ENCODE peak calls at places on chromosomes 11 and 22, in seven cellular contexts. B, N, U, X, S, R and J are unnamed samples.

GRCh38 chr11:1308745-1309497 is 511 bp downstream of the TOLLIP start:
- DNase-seq in B (peak; percentile 10), N (peak; percentile 13), U (no peak), X (no peak), S (peak; percentile 89), R (no peak), J (no peak)

GRCh38 chr11:126495281-126495680 is 139.8 kb downstream of the ST3GAL4 start:
- DNase-seq in B (no peak), N (no peak), U (no peak), X (no peak), S (no peak), R (no peak), J (no peak)

GRCh38 chr11:19091366-19091765 is 25.6 kb upstream of the ZDHHC13 start:
- DNase-seq in B (peak; percentile 8), N (no peak), U (no peak), X (no peak), S (no peak), R (no peak), J (no peak)

GRCh38 chr22:31945971-31946680 is 1.8 kb downstream of the YWHAH start:
- DNase-seq in B (no peak), N (no peak), U (no peak), X (no peak), S (no peak), R (no peak), J (no peak)

GRCh38 chr22:41841085-41841712 is 8.3 kb downstream of the SREBF2 start:
- DNase-seq in B (peak; percentile 18), N (no peak), U (no peak), X (no peak), S (no peak), R (no peak), J (no peak)

GRCh38 chr11:129225190-129225589 is 33.1 kb upstream of the ARHGAP32 start:
- DNase-seq in B (peak; percentile 90), N (no peak), U (no peak), X (no peak), S (no peak), R (no peak), J (peak; percentile 14)

GRCh38 chr11:57597971-57598830 is 716 bp downstream of the SERPING1 start:
- DNase-seq in B (peak; percentile 65), N (no peak), U (peak; percentile 83), X (peak; percentile 92), S (peak; percentile 95), R (no peak), J (no peak)

GRCh38 chr11:119696378-119697157 is 32.4 kb downstream of the NECTIN1 start:
- DNase-seq in B (no peak), N (peak; percentile 24), U (no peak), X (no peak), S (peak; percentile 92), R (no peak), J (no peak)

GRCh38 chr11:84564180-84564866 is 1062.8 kb downstream of the DLG2 start:
- DNase-seq in B (peak; percentile 75), N (peak; percentile 52), U (no peak), X (no peak), S (no peak), R (no peak), J (no peak)

GRCh38 chr22:40764743-40765441 is 54.3 kb downstream of the SLC25A17 start:
- DNase-seq in B (peak; percentile 8), N (peak; percentile 71), U (no peak), X (no peak), S (peak; percentile 42), R (no peak), J (no peak)

GRCh38 chr11:6682936-6683861 is at the start of gene MRPL17:
- DNase-seq in B (peak; percentile 100), N (peak; percentile 100), U (peak; percentile 99), X (peak; percentile 99), S (peak; percentile 100), R (peak; percentile 86), J (peak; percentile 93)
- TF ChIP-seq CTCF in B (peak; percentile 91), N (peak; percentile 80), U (peak; percentile 93), X (peak; percentile 95), S (no peak), R (peak; percentile 88), J (peak; percentile 93)

GRCh38 chr11:47258317-47258902 is 614 bp downstream of the NR1H3 start:
- DNase-seq in B (no peak), N (no peak), U (no peak), X (no peak), S (no peak), R (no peak), J (no peak)

GRCh38 chr11:47260366-47260765 is 2.6 kb downstream of the NR1H3 start:
- DNase-seq in B (no peak), N (no peak), U (peak; percentile 37), X (no peak), S (no peak), R (no peak), J (no peak)

GRCh38 chr11:47257518-47258316 is at the start of gene NR1H3:
- DNase-seq in B (peak; percentile 61), N (no peak), U (peak; percentile 87), X (peak; percentile 72), S (peak; percentile 97), R (no peak), J (no peak)

GRCh38 chr11:47261291-47261800 is 3.5 kb downstream of the NR1H3 start:
- DNase-seq in B (no peak), N (no peak), U (peak; percentile 37), X (no peak), S (no peak), R (no peak), J (no peak)

DNA sequence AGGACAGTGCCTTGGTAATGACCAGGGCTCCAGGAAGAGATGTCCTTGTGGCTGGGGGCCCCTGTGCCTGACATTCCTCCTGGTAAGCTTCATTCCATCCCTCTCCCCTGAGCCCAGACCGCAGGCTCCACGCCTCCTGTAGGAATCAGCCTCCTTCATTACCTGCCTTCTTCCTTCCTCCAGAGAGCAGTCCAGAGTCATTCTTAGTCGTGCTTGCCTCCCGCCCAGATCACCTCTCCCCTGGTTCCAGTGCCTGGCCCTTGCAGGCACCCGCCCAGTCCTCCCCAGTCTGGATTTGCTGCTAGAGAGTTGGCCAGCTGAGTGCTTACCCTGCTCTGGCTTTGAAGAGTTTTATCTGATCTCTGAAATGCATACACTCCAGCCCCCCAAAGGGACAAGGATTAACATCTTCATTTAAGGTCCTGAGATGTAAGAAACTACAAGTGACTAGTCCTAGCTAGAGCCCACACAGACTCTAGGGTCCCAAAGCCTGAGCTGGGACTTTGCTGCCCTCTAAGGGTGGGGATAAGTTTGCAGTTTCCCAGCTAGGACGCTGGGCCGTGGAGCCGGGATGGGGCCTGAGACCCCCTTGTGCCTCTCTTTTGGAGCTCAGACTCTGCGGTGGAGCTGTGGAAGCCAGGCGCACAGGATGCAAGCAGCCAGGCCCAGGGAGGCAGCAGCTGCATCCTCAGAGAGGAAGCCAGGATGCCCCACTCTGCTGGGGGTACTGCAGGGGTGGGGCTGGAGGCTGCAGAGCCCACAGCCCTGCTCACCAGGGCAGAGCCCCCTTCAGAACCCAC is 1.6 kb downstream of the NR1H3 start:
- DNase-seq in B (peak; percentile 54), N (peak; percentile 33), U (peak; percentile 48), X (no peak), S (no peak), R (no peak), J (no peak)
- TF ChIP-seq CTCF in B (peak; percentile 76), N (peak; percentile 60), U (peak; percentile 69), X (no peak), S (no peak), R (peak; percentile 65), J (peak; percentile 67)

DNA sequence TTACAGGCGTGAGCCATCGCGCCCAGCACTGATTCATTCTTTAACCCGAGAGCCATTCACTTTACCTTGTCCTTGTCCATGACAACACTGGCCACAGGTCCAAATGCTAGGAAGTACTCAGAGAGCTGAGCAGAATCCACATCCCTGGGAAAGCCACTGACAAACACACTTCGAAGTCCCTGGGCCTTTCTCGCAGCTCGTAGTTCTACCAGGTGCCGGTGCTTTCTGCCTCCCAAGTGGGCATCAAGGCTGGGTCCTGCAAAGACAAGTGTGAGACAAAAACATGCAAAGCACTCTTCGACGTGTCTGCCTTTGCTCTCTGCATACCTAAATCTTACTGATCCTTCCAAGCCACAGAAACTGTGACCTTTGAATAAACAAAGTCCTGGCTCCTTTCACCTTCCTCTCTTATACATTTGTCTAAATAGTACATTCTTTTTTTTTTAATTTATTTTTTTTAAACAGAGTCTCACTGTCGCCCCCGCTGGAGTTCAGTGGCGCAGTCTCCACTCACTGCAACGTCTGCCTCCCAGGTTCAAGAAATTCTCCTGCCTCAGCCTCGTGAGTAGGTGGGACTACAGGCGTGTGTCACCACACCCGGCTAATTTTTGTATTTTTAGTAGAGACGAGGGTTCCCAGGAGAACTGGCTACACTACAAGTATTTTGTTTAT is 2.2 kb downstream of the TUT1 start:
- DNase-seq in B (peak; percentile 48), N (no peak), U (no peak), X (no peak), S (no peak), R (no peak), J (no peak)
- TF ChIP-seq CTCF in B (peak; percentile 37), N (peak; percentile 8), U (no peak), X (no peak), S (no peak), R (peak; percentile 16), J (peak; percentile 30)

DNA sequence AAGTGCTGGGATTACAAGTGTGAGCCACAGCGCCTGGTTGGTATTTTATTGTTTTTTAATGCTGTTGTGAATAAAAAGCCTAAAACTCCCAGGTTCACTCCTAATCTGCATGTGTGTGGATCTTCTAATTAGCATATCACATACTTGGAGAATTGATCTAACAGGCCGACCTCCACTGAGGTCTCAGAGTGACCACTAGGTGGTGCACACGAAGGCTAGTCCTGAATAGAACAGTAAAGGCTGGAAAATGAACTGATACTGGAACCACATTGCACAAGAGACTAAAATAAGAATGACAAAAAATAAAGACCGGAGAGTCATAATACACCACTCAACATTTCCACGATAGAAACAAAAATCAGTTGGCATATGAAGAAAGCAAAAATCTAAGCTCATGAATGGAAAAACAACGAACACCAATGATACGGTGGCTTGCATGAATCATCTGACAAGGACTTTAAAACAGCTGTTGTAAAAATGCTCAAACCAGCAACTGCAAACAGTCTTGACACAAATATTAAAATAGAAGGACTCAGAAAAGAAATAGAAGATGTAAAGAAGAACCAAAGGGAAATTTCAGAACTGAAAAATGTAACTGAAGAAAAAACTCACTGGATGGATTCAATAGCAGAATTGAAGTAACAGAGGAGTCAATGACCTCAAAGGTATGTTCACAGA is 19.2 kb downstream of the PIM3 start:
- DNase-seq in B (peak; percentile 64), N (peak; percentile 61), U (peak; percentile 59), X (no peak), S (peak; percentile 50), R (no peak), J (no peak)
- TF ChIP-seq CTCF in B (peak; percentile 77), N (peak; percentile 63), U (peak; percentile 71), X (no peak), S (no peak), R (peak; percentile 54), J (peak; percentile 56)